ENCODE peak calls at places on chromosomes 2 and 18, in eight cellular contexts. Q is HL-60; X is SHP77; E is astrocyte of the spinal cord; Z is head of caudate nucleus; F is NT2/D1; R is mucosa of gallbladder; L is stimulated activated CD8-positive, alpha-beta memory T cell treated with anti-CD3 and anti-CD28 coated beads, Interleukin-2, amount 100 ng/mL, for 1 hour. N is an unnamed sample.

GRCh38 chr2:72207334-72207733 is 59.7 kb upstream of the CYP26B1 start:
- DNase-seq in F (no peak), L (no peak), R (no peak), X (no peak), Q (no peak), Z (no peak), E (no peak), N (no peak)

GRCh38 chr2:239371726-239372686 is 28.8 kb downstream of the HDAC4 start:
- DNase-seq in Q (no peak), Z (no peak), F (no peak), L (no peak), X (no peak), E (no peak), R (no peak), N (peak)

GRCh38 chr2:19312949-19313348 is 45.5 kb downstream of the OSR1 start:
- DNase-seq in X (no peak), F (peak), Z (no peak), R (no peak), L (no peak), Q (no peak), E (peak), N (peak)

GRCh38 chr18:3525870-3526420 is 76.0 kb downstream of the TGIF1 start:
- DNase-seq in R (no peak), L (peak), Z (peak), Q (peak), X (peak), F (no peak), E (peak), N (peak)

GRCh38 chr2:166539340-166540162 is 45.5 kb upstream of the SCN7A start:
- DNase-seq in L (no peak), Q (peak), E (peak), F (peak), R (peak), Z (peak), X (peak), N (peak)

GRCh38 chr18:26056291-26056690 is 34.1 kb downstream of the SS18 start:
- DNase-seq in Z (no peak), E (no peak), X (no peak), L (no peak), F (no peak), R (no peak), Q (no peak), N (no peak)

GRCh38 chr2:154554046-154554445 is 144.4 kb upstream of the KCNJ3 start:
- DNase-seq in L (no peak), E (no peak), Q (no peak), Z (no peak), R (no peak), F (no peak), X (no peak), N (no peak)

GRCh38 chr2:230987137-230988020 is 8.5 kb upstream of the SPATA3 start:
- DNase-seq in R (peak), Q (peak), F (peak), X (peak), Z (peak), E (peak), L (peak), N (peak)

GRCh38 chr2:117931978-117932377 is 81.9 kb downstream of the CCDC93 start:
- DNase-seq in Z (no peak), Q (no peak), R (no peak), X (no peak), F (no peak), L (no peak), E (no peak), N (no peak)

GRCh38 chr2:58055027-58055786 is 8.6 kb downstream of the VRK2 start:
- DNase-seq in X (no peak), R (no peak), Q (no peak), E (no peak), Z (no peak), L (no peak), F (no peak), N (no peak)